ENCODE peak calls at places on chromosomes 5 and 9, in ten cellular contexts. F, V, Z, G, T, A, K, H, E and I are unnamed samples.

GRCh38 chr9:6686396-6686795 is 40.9 kb upstream of the GLDC start:
- DNase-seq in K (no peak), F (no peak), T (no peak), A (no peak), G (peak), E (no peak), Z (no peak), V (no peak), H (no peak), I (no peak)

GRCh38 chr9:106932178-106932577 is 69.2 kb downstream of the ZNF462 start:
- DNase-seq in E (no peak), F (no peak), G (no peak), K (no peak), Z (no peak), V (no peak), T (no peak), H (no peak), A (no peak), I (no peak)

GRCh38 chr5:17314907-17315471 is 97.6 kb downstream of the BASP1 start:
- DNase-seq in V (no peak), A (no peak), F (no peak), Z (no peak), T (no peak), K (no peak), E (no peak), H (no peak), G (no peak), I (no peak)

GRCh38 chr5:17803976-17804375 is 169.7 kb downstream of the TAF11L14 start:
- DNase-seq in H (no peak), E (no peak), G (no peak), K (no peak), F (no peak), Z (no peak), T (no peak), A (no peak), V (no peak), I (no peak)

GRCh38 chr9:112771359-112772214 is 21.0 kb downstream of the SNX30 start:
- DNase-seq in K (no peak), F (no peak), A (no peak), V (no peak), T (no peak), H (no peak), G (no peak), E (no peak), Z (no peak), I (no peak)

GRCh38 chr9:29211003-29211584 is 1637.8 kb upstream of the C9orf72 start:
- DNase-seq in V (no peak), T (no peak), G (no peak), K (no peak), A (no peak), H (no peak), F (no peak), Z (no peak), E (no peak), I (no peak)

GRCh38 chr5:117829646-117830045 is 1158.7 kb downstream of the DTWD2 start:
- DNase-seq in V (no peak), T (no peak), G (no peak), K (no peak), F (no peak), Z (no peak), A (no peak), E (no peak), H (no peak), I (no peak)

GRCh38 chr5:139600336-139600949 is 39.3 kb downstream of the UBE2D2 start:
- DNase-seq in V (no peak), E (no peak), G (peak), T (peak), A (no peak), K (no peak), F (no peak), H (no peak), Z (no peak), I (no peak)

GRCh38 chr9:112884721-112885120 is 6.0 kb downstream of the SLC46A2 start:
- DNase-seq in H (no peak), G (no peak), T (no peak), K (no peak), Z (peak), V (no peak), F (no peak), E (no peak), A (no peak), I (peak)

GRCh38 chr5:31232273-31232888 is 38.9 kb downstream of the CDH6 start:
- DNase-seq in Z (no peak), V (peak), E (peak), A (no peak), F (no peak), K (no peak), H (peak), T (peak), G (peak), I (peak)

GRCh38 chr5:43602456-43602817 is 543 bp upstream of the NNT start:
- DNase-seq in A (peak), E (peak), G (peak), H (peak), F (peak), K (peak), V (no peak), T (peak), Z (no peak), I (peak)

GRCh38 chr9:121756477-121757285 is 105.2 kb downstream of the DAB2IP start:
- DNase-seq in A (no peak), F (no peak), G (no peak), H (no peak), V (no peak), Z (no peak), T (no peak), E (no peak), K (no peak), I (no peak)

GRCh38 chr5:43772601-43773031 is 169.6 kb downstream of the NNT start:
- DNase-seq in Z (no peak), H (no peak), K (no peak), E (no peak), G (no peak), A (no peak), F (no peak), T (no peak), V (peak), I (peak)

GRCh38 chr5:73851782-73852181 is 225.8 kb downstream of the ARHGEF28 start:
- DNase-seq in K (no peak), G (no peak), Z (no peak), F (no peak), T (no peak), H (no peak), E (no peak), A (no peak), V (no peak), I (no peak)

GRCh38 chr9:134607971-134608370 is 33.6 kb upstream of the COL5A1 start:
- DNase-seq in H (no peak), K (no peak), A (no peak), E (no peak), V (no peak), G (no peak), Z (no peak), T (no peak), F (no peak), I (no peak)

GRCh38 chr9:120892177-120892747 is 15.3 kb upstream of the PHF19 start:
- DNase-seq in Z (peak), A (no peak), F (no peak), H (no peak), V (no peak), K (no peak), G (no peak), T (no peak), E (no peak), I (no peak)

GRCh38 chr5:149371296-149371962 is 7.7 kb downstream of the IL17B start:
- DNase-seq in Z (peak), K (peak), H (peak), T (peak), G (peak), A (peak), V (peak), F (peak), E (peak), I (peak)